ENCODE peak calls at places on chromosomes 2 and 18, in four cellular contexts. X is CD8-positive, alpha-beta memory T cell; S is left ventricle myocardium inferior; M is HCT116. C is an unnamed sample.

GRCh38 chr2:68193774-68194372 is 36.2 kb downstream of the PNO1 start:
- DNase-seq in S (no peak), M (no peak), X (no peak), C (no peak)

GRCh38 chr18:34583895-34584294 is 126.2 kb upstream of the DTNA start:
- DNase-seq in X (no peak), M (no peak), S (no peak), C (no peak)

GRCh38 chr2:110771549-110772382 is 39.4 kb downstream of the ACOXL start:
- DNase-seq in X (no peak), M (no peak), S (no peak), C (no peak)

GRCh38 chr2:128548461-128548891 is 229.8 kb upstream of the HS6ST1 start:
- DNase-seq in M (no peak), S (no peak), X (no peak), C (no peak)

GRCh38 chr2:19359021-19359357 is 566 bp upstream of the OSR1 start:
- DNase-seq in X (no peak), S (no peak), M (no peak), C (no peak)

GRCh38 chr18:11802586-11802985 is 48.6 kb upstream of the CHMP1B start:
- DNase-seq in M (no peak), X (no peak), S (no peak), C (no peak)

GRCh38 chr2:3285901-3286645 is 91.5 kb downstream of the EIPR1 start:
- DNase-seq in S (no peak), X (no peak), M (no peak), C (no peak)

GRCh38 chr18:60838677-60839076 is 466.1 kb upstream of the MC4R start:
- DNase-seq in X (no peak), M (no peak), S (no peak), C (no peak)

GRCh38 chr2:226611944-226612318 is 187.7 kb downstream of the IRS1 start:
- DNase-seq in M (peak; percentile 94), X (no peak), S (no peak), C (no peak)

GRCh38 chr2:21610304-21610703 is 486.5 kb downstream of the TDRD15 start:
- DNase-seq in X (no peak), S (no peak), M (no peak), C (no peak)

GRCh38 chr2:81658227-81658626 is 1353.7 kb upstream of the LRRTM1 start:
- DNase-seq in S (no peak), M (peak; percentile 98), X (no peak), C (no peak)

GRCh38 chr2:237062585-237062984 is 23.1 kb upstream of the COPS8 start:
- DNase-seq in S (no peak), M (no peak), X (no peak), C (no peak)

GRCh38 chr18:49560277-49561126 is 1.4 kb upstream of the LIPG start:
- DNase-seq in M (no peak), X (no peak), S (no peak), C (no peak)

GRCh38 chr18:50953822-50954221 is 14.0 kb upstream of the ELAC1 start:
- DNase-seq in S (no peak), M (no peak), X (no peak), C (no peak)

GRCh38 chr18:46426311-46427047 is 230.5 kb downstream of the LOXHD1 start:
- DNase-seq in X (no peak), M (no peak), S (no peak), C (no peak)

GRCh38 chr2:36965751-36966369 is 476 bp downstream of the STRN start:
- DNase-seq in M (no peak), X (peak; percentile 3), S (peak; percentile 59), C (no peak)

GRCh38 chr2:63052411-63053234 is 2.0 kb downstream of the OTX1 start:
- DNase-seq in M (no peak), S (no peak), X (no peak), C (no peak)

GRCh38 chr2:226334981-226335720 is 464.5 kb downstream of the IRS1 start:
- DNase-seq in S (no peak), X (no peak), M (peak; percentile 24), C (no peak)

GRCh38 chr2:230661072-230661957 is 51.3 kb upstream of the CAB39 start:
- DNase-seq in X (peak; percentile 31), S (no peak), M (no peak), C (no peak)

GRCh38 chr2:72833084-72833714 is 7.4 kb upstream of the EXOC6B start:
- DNase-seq in S (no peak), M (no peak), X (peak; percentile 6), C (no peak)

GRCh38 chr2:117330611-117331010 is 483.9 kb upstream of the DDX18 start:
- DNase-seq in M (no peak), X (no peak), S (no peak), C (no peak)

GRCh38 chr18:51194604-51195003 is 2.9 kb downstream of the MEX3C start:
- DNase-seq in S (no peak), M (no peak), X (no peak), C (no peak)

GRCh38 chr2:120773186-120773800 is 37.6 kb downstream of the GLI2 start:
- DNase-seq in M (no peak), S (peak; percentile 7), X (no peak), C (no peak)

GRCh38 chr2:216773072-216773471 is 77.7 kb upstream of the IGFBP5 start:
- DNase-seq in M (no peak), S (peak; percentile 76), X (no peak), C (no peak)

GRCh38 chr2:137924019-137924418 is 40.3 kb upstream of the HNMT start:
- DNase-seq in X (no peak), M (no peak), S (no peak), C (no peak)

GRCh38 chr2:73415906-73416305 is 30.3 kb downstream of the ALMS1 start:
- DNase-seq in X (no peak), S (no peak), M (no peak), C (no peak)

GRCh38 chr2:161586517-161587167 is 37.6 kb upstream of the SLC4A10 start:
- DNase-seq in X (peak; percentile 7), S (no peak), M (peak; percentile 23), C (no peak)

GRCh38 chr2:183010112-183010511 is 28.1 kb downstream of the NCKAP1 start:
- DNase-seq in M (peak; percentile 28), S (peak; percentile 29), X (no peak), C (no peak)

GRCh38 chr2:84925336-84925723 is 19.9 kb downstream of the TMSB10 start:
- DNase-seq in X (no peak), S (no peak), M (no peak), C (no peak)

GRCh38 chr2:167961536-167961935 is 285.9 kb downstream of the STK39 start:
- DNase-seq in S (no peak), X (no peak), M (no peak), C (no peak)

GRCh38 chr18:10454800-10455550 is 540 bp downstream of the APCDD1 start:
- DNase-seq in S (no peak), X (no peak), M (no peak), C (no peak)

GRCh38 chr2:140892429-140892828 is 1238.4 kb downstream of the LRP1B start:
- DNase-seq in M (no peak), S (no peak), X (no peak), C (no peak)

GRCh38 chr2:203869610-203870042 is 2.1 kb downstream of the CTLA4 start:
- DNase-seq in X (peak; percentile 53), S (no peak), M (no peak), C (no peak)

GRCh38 chr2:166994588-166995336 is 106.5 kb downstream of the XIRP2 start:
- DNase-seq in X (no peak), S (no peak), M (no peak), C (no peak)

GRCh38 chr2:105363192-105363591 is 25.9 kb downstream of the C2orf49 start:
- DNase-seq in M (no peak), X (no peak), S (no peak), C (no peak)

GRCh38 chr18:77905449-77906055 is 655.9 kb downstream of the GALR1 start:
- DNase-seq in S (no peak), M (no peak), X (no peak), C (no peak)

GRCh38 chr18:77905011-77905410 is 655.4 kb downstream of the GALR1 start:
- DNase-seq in M (no peak), S (no peak), X (no peak), C (no peak)

GRCh38 chr18:77906103-77906502 is 656.5 kb downstream of the GALR1 start:
- DNase-seq in S (no peak), X (no peak), M (no peak), C (no peak)

GRCh38 chr18:77911973-77912372 is 662.3 kb downstream of the GALR1 start:
- DNase-seq in X (no peak), M (no peak), S (no peak), C (no peak)

DNA sequence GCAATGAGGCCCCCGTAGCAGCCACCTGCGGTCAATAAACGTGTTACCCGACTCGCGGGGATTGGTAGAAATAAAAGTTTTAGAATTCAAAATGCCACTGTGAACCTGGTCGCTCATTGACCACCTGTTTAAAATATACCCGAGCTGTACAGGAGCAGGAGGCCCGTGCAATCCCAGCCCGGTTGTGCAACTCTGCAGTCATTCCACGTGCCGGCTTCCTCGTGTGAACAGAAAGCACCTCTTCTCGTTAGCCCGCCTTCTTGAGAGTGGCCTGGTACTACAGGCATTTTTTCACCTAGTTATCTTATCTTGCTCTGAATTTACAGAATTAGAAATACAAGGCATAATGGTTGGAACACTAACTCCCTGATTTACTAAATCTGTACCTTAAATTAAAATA is 660.7 kb downstream of the GALR1 start:
- DNase-seq in M (no peak), X (no peak), S (no peak), C (no peak)
- H3K27ac ChIP-seq in M (no peak overlapping the region), X (no peak overlapping the region), S (no peak overlapping the region), C (no peak overlapping the region)

GRCh38 chr2:11179196-11179595 is 23.9 kb downstream of the SLC66A3 start:
- DNase-seq in S (no peak), M (no peak), X (no peak), C (no peak)
- H3K27ac ChIP-seq in S (no peak overlapping the region), M (no peak overlapping the region), X (no peak overlapping the region), C (no peak overlapping the region)

DNA sequence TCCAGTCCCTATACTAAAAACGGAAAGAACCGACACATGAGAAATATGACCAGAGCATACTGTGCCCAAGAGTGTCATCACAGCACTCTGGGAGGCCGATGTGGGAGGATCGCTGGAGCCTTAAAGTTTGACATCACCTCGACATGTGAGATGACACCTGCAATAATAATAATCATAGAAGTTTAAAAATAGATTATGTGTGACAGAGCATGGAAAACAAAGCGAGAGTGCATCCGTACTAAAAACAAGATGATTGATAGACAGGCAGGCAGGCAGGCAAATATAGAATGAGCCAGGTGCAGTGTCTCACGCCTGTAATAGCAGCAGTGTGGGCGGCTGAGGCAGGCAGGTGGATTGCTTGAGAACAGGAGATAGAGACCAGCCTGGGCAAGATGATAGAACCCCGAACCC is 114.8 kb upstream of the ANKRD30BL start:
- DNase-seq in S (no peak), M (no peak), X (no peak), C (no peak)
- H3K27ac ChIP-seq in S (no peak overlapping the region), M (no peak overlapping the region), X (no peak overlapping the region), C (no peak overlapping the region)

DNA sequence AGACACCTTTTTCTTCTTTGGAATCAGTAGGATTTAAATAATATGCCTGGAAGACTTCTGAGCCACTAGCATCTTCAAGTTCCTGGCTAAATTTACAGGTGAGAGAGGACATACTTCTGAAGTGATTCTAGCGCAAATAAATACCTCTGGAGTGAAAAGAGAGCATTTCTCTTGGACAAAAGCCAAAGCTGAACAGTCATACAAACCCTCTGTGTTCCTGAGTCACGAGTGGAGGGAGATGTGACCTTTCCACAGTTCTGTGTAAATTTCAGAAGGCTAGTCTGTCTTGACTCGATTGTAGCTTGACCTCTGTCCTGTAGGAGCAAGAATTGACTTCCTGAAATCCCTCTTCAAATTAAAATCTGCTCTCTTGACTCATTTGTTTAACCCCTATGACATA is 79.4 kb upstream of the GCFC2 start:
- DNase-seq in S (no peak), M (no peak), X (no peak), C (no peak)
- H3K27ac ChIP-seq in S (no peak overlapping the region), M (no peak overlapping the region), X (no peak overlapping the region), C (no peak overlapping the region)